ENCODE peak calls at places on chromosomes 5 and 9, in four cellular contexts. One of them, this sample, is unnamed.

GRCh38 chr9:72592501-72593403 is 71.3 kb downstream of the TMC1 start:
- DNase-seq in H54: peak
- DNase-seq in activated T-cell treated with anti-CD3 and anti-CD28 coated beads, Interleukin-2, amount 50 U/mL, for 48 hours: no peak
- DNase-seq in iPS-NIHi11: peak
- DNase-seq in this sample: no peak

GRCh38 chr5:101675510-101675909 is 620.6 kb downstream of the SLCO4C1 start:
- DNase-seq in iPS-NIHi11: no peak
- DNase-seq in H54: no peak
- DNase-seq in activated T-cell treated with anti-CD3 and anti-CD28 coated beads, Interleukin-2, amount 50 U/mL, for 48 hours: no peak
- DNase-seq in this sample: no peak

GRCh38 chr5:40985501-40985900 is 76.2 kb downstream of the C7 start:
- DNase-seq in iPS-NIHi11: no peak
- DNase-seq in activated T-cell treated with anti-CD3 and anti-CD28 coated beads, Interleukin-2, amount 50 U/mL, for 48 hours: no peak
- DNase-seq in H54: no peak
- DNase-seq in this sample: no peak

GRCh38 chr5:174283176-174283575 is 237.7 kb downstream of the NSG2 start:
- DNase-seq in activated T-cell treated with anti-CD3 and anti-CD28 coated beads, Interleukin-2, amount 50 U/mL, for 48 hours: no peak
- DNase-seq in iPS-NIHi11: no peak
- DNase-seq in H54: no peak
- DNase-seq in this sample: no peak

GRCh38 chr5:45385321-45386058 is 310.7 kb downstream of the HCN1 start:
- DNase-seq in H54: peak
- DNase-seq in activated T-cell treated with anti-CD3 and anti-CD28 coated beads, Interleukin-2, amount 50 U/mL, for 48 hours: no peak
- DNase-seq in iPS-NIHi11: peak
- DNase-seq in this sample: no peak

GRCh38 chr5:31854625-31855526 is 215.9 kb downstream of the PDZD2 start:
- DNase-seq in iPS-NIHi11: peak
- DNase-seq in activated T-cell treated with anti-CD3 and anti-CD28 coated beads, Interleukin-2, amount 50 U/mL, for 48 hours: peak
- DNase-seq in H54: peak
- DNase-seq in this sample: peak

GRCh38 chr9:86521936-86522335 is 167.7 kb upstream of the TUT7 start:
- DNase-seq in H54: no peak
- DNase-seq in activated T-cell treated with anti-CD3 and anti-CD28 coated beads, Interleukin-2, amount 50 U/mL, for 48 hours: no peak
- DNase-seq in iPS-NIHi11: no peak
- DNase-seq in this sample: no peak

GRCh38 chr9:89319015-89319905 is 960 bp downstream of the SECISBP2 start:
- DNase-seq in activated T-cell treated with anti-CD3 and anti-CD28 coated beads, Interleukin-2, amount 50 U/mL, for 48 hours: no peak
- DNase-seq in H54: no peak
- DNase-seq in iPS-NIHi11: no peak
- DNase-seq in this sample: no peak

GRCh38 chr5:134462761-134463160 is 51.1 kb upstream of the CDKN2AIPNL start:
- DNase-seq in iPS-NIHi11: peak
- DNase-seq in activated T-cell treated with anti-CD3 and anti-CD28 coated beads, Interleukin-2, amount 50 U/mL, for 48 hours: no peak
- DNase-seq in H54: no peak
- DNase-seq in this sample: no peak